ENCODE peak calls at places on chromosome 1, in eight cellular contexts. A, X, G, U, Y, M, N and S are unnamed samples.

GRCh38 chr1:175494950-175495349 is 248.4 kb downstream of the TNR start:
- DNase-seq in A (no peak), X (no peak), G (no peak), U (no peak), Y (no peak), M (no peak), N (no peak), S (no peak)

GRCh38 chr1:201827321-201828281 is 1.4 kb upstream of the IPO9 start:
- DNase-seq in A (no peak), X (no peak), G (no peak), U (no peak), Y (no peak), M (no peak), N (peak; percentile 17), S (no peak)

GRCh38 chr1:227885135-227885647 is 62.5 kb downstream of the WNT9A start:
- DNase-seq in A (no peak), X (peak; percentile 9), G (no peak), U (no peak), Y (peak; percentile 10), M (no peak), N (no peak), S (no peak)

GRCh38 chr1:14420686-14421085 is 177.8 kb upstream of the KAZN start:
- DNase-seq in A (no peak), X (no peak), G (no peak), U (no peak), Y (no peak), M (no peak), N (no peak), S (no peak)

GRCh38 chr1:153359241-153359640 is 1.6 kb downstream of the S100A9 start:
- DNase-seq in A (no peak), X (no peak), G (no peak), U (peak; percentile 27), Y (no peak), M (no peak), N (no peak), S (no peak)

GRCh38 chr1:38308780-38309179 is 262.2 kb upstream of the POU3F1 start:
- DNase-seq in A (peak; percentile 12), X (no peak), G (no peak), U (no peak), Y (no peak), M (no peak), N (no peak), S (no peak)

GRCh38 chr1:107538502-107538901 is 397.7 kb downstream of the NTNG1 start:
- DNase-seq in A (no peak), X (no peak), G (no peak), U (no peak), Y (no peak), M (no peak), N (no peak), S (no peak)

GRCh38 chr1:191086910-191087309 is 609.2 kb upstream of the BRINP3 start:
- DNase-seq in A (no peak), X (no peak), G (no peak), U (no peak), Y (no peak), M (no peak), N (no peak), S (no peak)

GRCh38 chr1:50438945-50439344 is 15.7 kb upstream of the DMRTA2 start:
- DNase-seq in A (peak; percentile 43), X (no peak), G (no peak), U (no peak), Y (no peak), M (no peak), N (no peak), S (no peak)

GRCh38 chr1:34885405-34886247 is 26.1 kb upstream of the SMIM12 start:
- DNase-seq in A (no peak), X (peak; percentile 77), G (no peak), U (peak; percentile 48), Y (no peak), M (peak; percentile 73), N (no peak), S (peak; percentile 80)

GRCh38 chr1:29282135-29282923 is 46.0 kb downstream of the PTPRU start:
- DNase-seq in A (no peak), X (no peak), G (no peak), U (no peak), Y (no peak), M (no peak), N (no peak), S (no peak)

GRCh38 chr1:21933397-21934248 is 3.5 kb downstream of the HSPG2 start:
- DNase-seq in A (no peak), X (no peak), G (no peak), U (peak; percentile 83), Y (no peak), M (peak; percentile 59), N (peak; percentile 81), S (peak; percentile 86)

GRCh38 chr1:116909511-116910378 is at the start of gene PTGFRN:
- DNase-seq in A (no peak), X (peak; percentile 86), G (peak; percentile 5), U (peak; percentile 75), Y (peak; percentile 64), M (peak; percentile 76), N (peak; percentile 81), S (peak; percentile 96)

GRCh38 chr1:40630488-40631223 is 34.8 kb downstream of the RIMS3 start:
- DNase-seq in A (no peak), X (peak; percentile 45), G (no peak), U (no peak), Y (no peak), M (no peak), N (peak; percentile 52), S (peak; percentile 73)

GRCh38 chr1:156347337-156347736 is 9.0 kb downstream of the TSACC start:
- DNase-seq in A (peak; percentile 88), X (peak; percentile 66), G (no peak), U (no peak), Y (no peak), M (no peak), N (no peak), S (no peak)

GRCh38 chr1:8145525-8145924 is 119.4 kb upstream of the ERRFI1 start:
- DNase-seq in A (no peak), X (no peak), G (no peak), U (no peak), Y (no peak), M (no peak), N (no peak), S (no peak)

GRCh38 chr1:243944429-243945160 is 94.6 kb upstream of the AKT3 start:
- DNase-seq in A (peak; percentile 18), X (peak; percentile 54), G (no peak), U (peak; percentile 63), Y (no peak), M (no peak), N (no peak), S (peak; percentile 87)

GRCh38 chr1:235176486-235176885 is 15.4 kb upstream of the RBM34 start:
- DNase-seq in A (no peak), X (no peak), G (no peak), U (no peak), Y (no peak), M (no peak), N (no peak), S (no peak)

GRCh38 chr1:201506573-201507567 is at the start of gene CSRP1:
- DNase-seq in A (peak; percentile 75), X (peak; percentile 96), G (peak; percentile 63), U (peak; percentile 91), Y (peak; percentile 90), M (peak; percentile 93), N (peak; percentile 91), S (peak; percentile 92)

GRCh38 chr1:172824199-172824598 is 165.3 kb downstream of the FASLG start:
- DNase-seq in A (no peak), X (peak; percentile 24), G (no peak), U (no peak), Y (no peak), M (no peak), N (no peak), S (no peak)

GRCh38 chr1:22778842-22779520 is 68.3 kb downstream of the EPHB2 start:
- DNase-seq in A (no peak), X (no peak), G (no peak), U (no peak), Y (peak; percentile 44), M (no peak), N (no peak), S (peak; percentile 80)

GRCh38 chr1:221440658-221441057 is 301.2 kb downstream of the DUSP10 start:
- DNase-seq in A (peak; percentile 52), X (peak; percentile 12), G (no peak), U (no peak), Y (no peak), M (no peak), N (peak; percentile 30), S (peak; percentile 63)

GRCh38 chr1:121516279-121516967 is 331.6 kb downstream of the SRGAP2C start:
- DNase-seq in A (no peak), X (no peak), G (no peak), U (no peak), Y (no peak), M (peak; percentile 48), N (no peak), S (no peak)

GRCh38 chr1:9807541-9807940 is 16.2 kb downstream of the CLSTN1 start:
- DNase-seq in A (no peak), X (no peak), G (no peak), U (no peak), Y (no peak), M (no peak), N (no peak), S (peak; percentile 64)